ENCODE peak calls at places on chromosomes 1 and 21, in nine cellular contexts. G, D, F, P, U, R, E, J and Q are unnamed samples.
A peak's percentile ranks its signal among the peaks of the same experiment; 100 is the strongest.

GRCh38 chr21:24220466-24220865 is 1386.8 kb downstream of the MRPL39 start:
- DNase-seq in F (no peak), D (no peak), G (no peak), P (no peak), E (no peak), J (no peak), R (no peak), U (no peak), Q (no peak)

GRCh38 chr1:149879556-149879955 is 19.8 kb upstream of the BOLA1 start:
- DNase-seq in G (no peak), U (no peak), D (no peak), J (no peak), E (no peak), P (no peak), F (peak; percentile 53), R (no peak), Q (no peak)

GRCh38 chr1:116874622-116875277 is 35.0 kb upstream of the PTGFRN start:
- DNase-seq in J (no peak), F (no peak), D (no peak), R (no peak), U (no peak), E (no peak), P (peak; percentile 46), G (no peak), Q (no peak)

GRCh38 chr1:24284156-24284471 is 35.0 kb upstream of the GRHL3 start:
- DNase-seq in J (no peak), D (peak; percentile 89), F (no peak), P (no peak), R (no peak), U (no peak), G (no peak), E (peak; percentile 95), Q (peak; percentile 78)

GRCh38 chr1:47701741-47702515 is 264.1 kb downstream of the FOXD2 start:
- DNase-seq in R (no peak), P (no peak), J (no peak), G (no peak), U (no peak), D (no peak), F (no peak), E (no peak), Q (no peak)

GRCh38 chr1:95012389-95012788 is 60.4 kb downstream of the ALG14 start:
- DNase-seq in G (peak; percentile 86), U (no peak), P (peak; percentile 83), F (no peak), R (no peak), J (no peak), D (peak; percentile 15), E (no peak), Q (no peak)

GRCh38 chr21:17903029-17903806 is 84.1 kb upstream of the C21orf91 start:
- DNase-seq in G (no peak), R (no peak), F (peak; percentile 59), U (no peak), J (no peak), P (peak; percentile 61), E (no peak), D (peak; percentile 57), Q (no peak)

GRCh38 chr1:61887076-61887867 is 145.0 kb downstream of the PATJ start:
- DNase-seq in J (no peak), E (peak; percentile 19), R (no peak), F (no peak), P (peak; percentile 19), D (peak; percentile 21), G (no peak), U (no peak), Q (no peak)

GRCh38 chr1:44819594-44820327 is 11.4 kb downstream of the BTBD19 start:
- DNase-seq in E (peak; percentile 98), U (peak; percentile 85), J (peak; percentile 91), F (peak; percentile 89), P (peak; percentile 96), R (peak; percentile 78), G (peak; percentile 90), D (peak; percentile 84), Q (peak; percentile 87)

GRCh38 chr1:167499657-167500056 is 18.7 kb downstream of the CD247 start:
- DNase-seq in R (no peak), G (no peak), P (no peak), D (no peak), U (no peak), E (no peak), F (peak; percentile 30), J (no peak), Q (no peak)

GRCh38 chr21:45935628-45936027 is 45.9 kb upstream of the COL6A1 start:
- DNase-seq in P (peak; percentile 51), E (peak; percentile 42), U (no peak), R (no peak), F (no peak), D (peak; percentile 13), G (peak; percentile 63), J (peak; percentile 30), Q (no peak)

GRCh38 chr1:114540202-114540601 is 29.2 kb upstream of the TRIM33 start:
- DNase-seq in F (no peak), U (no peak), R (no peak), J (no peak), D (no peak), G (no peak), E (no peak), P (no peak), Q (no peak)

GRCh38 chr1:5889901-5890300 is 102.3 kb downstream of the NPHP4 start:
- DNase-seq in D (no peak), E (no peak), F (no peak), P (no peak), J (peak; percentile 57), R (no peak), U (no peak), G (peak; percentile 25), Q (no peak)

GRCh38 chr21:45863267-45863666 is 118.3 kb upstream of the COL6A1 start:
- DNase-seq in D (no peak), P (no peak), E (no peak), R (no peak), F (no peak), G (no peak), J (no peak), U (no peak), Q (no peak)

GRCh38 chr21:32137266-32137665 is 141.6 kb downstream of the MIS18A start:
- DNase-seq in J (no peak), R (no peak), D (no peak), G (no peak), F (no peak), U (no peak), E (no peak), P (no peak), Q (no peak)

GRCh38 chr1:55817027-55817426 is 601.9 kb upstream of the USP24 start:
- DNase-seq in D (no peak), R (no peak), E (no peak), F (no peak), U (no peak), J (no peak), G (no peak), P (no peak), Q (no peak)

GRCh38 chr1:8671313-8671917 is 146.0 kb downstream of the RERE start:
- DNase-seq in F (peak; percentile 33), J (no peak), R (peak; percentile 29), P (peak; percentile 88), D (peak; percentile 72), U (no peak), E (no peak), G (no peak), Q (peak; percentile 42)

GRCh38 chr1:85359874-85360708 is 83.7 kb upstream of the BCL10 start:
- DNase-seq in J (no peak), P (peak; percentile 43), D (no peak), E (no peak), U (no peak), R (no peak), G (no peak), F (no peak), Q (no peak)

GRCh38 chr21:46116846-46117585 is 19.1 kb downstream of the COL6A2 start:
- DNase-seq in J (peak; percentile 48), G (no peak), E (peak; percentile 48), U (peak; percentile 32), D (no peak), R (peak; percentile 16), F (no peak), P (no peak), Q (peak; percentile 38)

GRCh38 chr1:184060316-184060715 is 8.8 kb downstream of the TSEN15 start:
- DNase-seq in P (peak; percentile 57), J (no peak), R (no peak), G (no peak), D (no peak), E (no peak), F (no peak), U (no peak), Q (no peak)

GRCh38 chr1:151059342-151060240 is at the start of gene CDC42SE1:
- DNase-seq in U (peak; percentile 90), P (peak; percentile 83), J (peak; percentile 92), F (peak; percentile 85), D (peak; percentile 86), E (peak; percentile 76), R (peak; percentile 82), G (no peak), Q (peak; percentile 87)
- H3K4me3 ChIP-seq in U (peak within 1 kb of the TSS; percentile 95), P (peak within 1 kb of the TSS; percentile 83), J (peak within 1 kb of the TSS; percentile 83), F (peak within 1 kb of the TSS; percentile 96), D (peak within 1 kb of the TSS; percentile 94), E (peak within 1 kb of the TSS; percentile 99), R (peak within 1 kb of the TSS; percentile 88), G (peak within 1 kb of the TSS; percentile 77), Q (peak within 1 kb of the TSS; percentile 98)

GRCh38 chr21:36105327-36105842 is 29.5 kb upstream of the CBR3 start:
- DNase-seq in U (no peak), F (no peak), E (no peak), R (no peak), J (no peak), G (no peak), P (no peak), D (no peak), Q (no peak)
- H3K4me3 ChIP-seq in U (no peak overlapping the region), F (no peak overlapping the region), E (no peak overlapping the region), R (no peak overlapping the region), J (no peak overlapping the region), G (peak overlapping the region; percentile 26), P (no peak overlapping the region), D (no peak overlapping the region), Q (peak overlapping the region; percentile 41)

DNA sequence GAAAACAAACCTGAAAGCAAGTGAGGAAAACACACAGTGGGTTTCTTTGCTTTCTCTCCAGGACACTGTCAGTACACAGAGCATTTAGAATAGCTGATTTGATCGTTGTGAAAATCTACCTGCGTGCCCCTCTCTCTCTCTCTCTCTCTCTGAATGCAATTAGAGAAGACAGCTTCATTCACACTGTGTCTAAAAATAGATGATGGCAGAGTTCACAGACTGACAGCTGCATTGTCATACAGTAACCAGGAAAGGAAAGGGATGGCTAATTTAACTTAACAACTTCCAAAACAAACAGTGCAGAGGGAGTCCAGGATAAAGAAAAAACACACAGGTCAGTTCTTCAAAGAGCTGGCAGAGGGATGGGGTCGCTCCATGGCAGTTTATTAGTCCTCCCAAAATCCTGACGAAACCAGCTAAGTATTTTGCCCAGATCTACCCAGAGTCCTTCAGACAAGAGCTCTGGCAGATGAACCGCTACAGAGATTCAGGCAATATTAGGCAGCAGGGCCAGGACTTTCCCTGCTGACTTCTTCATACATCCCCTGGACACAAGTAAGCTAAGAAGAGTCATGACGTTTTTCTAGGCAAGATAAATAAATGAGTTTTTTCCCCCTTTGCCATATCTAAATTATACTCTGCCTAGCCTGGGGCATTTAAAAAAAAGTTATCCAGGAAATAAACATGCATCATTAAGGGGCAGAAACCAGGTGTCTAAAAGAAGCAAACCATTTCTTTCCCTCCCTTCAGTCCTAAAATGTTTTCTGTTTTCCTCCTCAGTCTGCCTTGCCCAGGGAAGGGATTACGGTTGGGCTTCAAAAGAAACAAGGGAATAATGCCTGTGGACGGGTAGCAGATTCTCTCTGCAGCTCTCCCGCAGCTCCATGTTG is 58.8 kb downstream of the WLS start:
- DNase-seq in E (no peak), F (no peak), R (no peak), D (peak; percentile 24), P (peak; percentile 63), J (no peak), U (no peak), G (no peak), Q (peak; percentile 61)
- H3K4me3 ChIP-seq in E (no peak overlapping the region), F (no peak overlapping the region), R (peak overlapping the region; percentile 17), D (no peak overlapping the region), P (no peak overlapping the region), J (peak overlapping the region; percentile 46), U (no peak overlapping the region), G (no peak overlapping the region), Q (no peak overlapping the region)

GRCh38 chr1:10519016-10519417 is 44.3 kb downstream of the PEX14 start:
- DNase-seq in J (no peak), E (no peak), P (no peak), F (no peak), U (no peak), R (no peak), G (no peak), D (no peak), Q (no peak)
- H3K4me3 ChIP-seq in J (no peak overlapping the region), E (no peak overlapping the region), P (no peak overlapping the region), F (no peak overlapping the region), U (no peak overlapping the region), R (no peak overlapping the region), G (no peak overlapping the region), D (no peak overlapping the region), Q (no peak overlapping the region)